ENCODE peak calls at places on chromosomes 12 and 14, in seven cellular contexts. M is Calu3, L is NCI-H1105 treated with DMSO at 0.1 percent for 48 hours, K is smooth muscle cell of the brain vasculature, H is RPMI8226, E is bronchial epithelial cell, V is A172. D is an unnamed sample.

GRCh38 chr12:91432079-91432478 is 249.5 kb upstream of the DCN start:
- DNase-seq in M (no peak), L (no peak), K (no peak), H (peak), E (no peak), V (peak), D (no peak)

GRCh38 chr12:121008347-121009098 is 7.8 kb downstream of the C12orf43 start:
- DNase-seq in M (no peak), L (no peak), K (no peak), H (no peak), E (peak), V (no peak), D (no peak)

GRCh38 chr12:11827096-11827841 is 177.8 kb downstream of the ETV6 start:
- DNase-seq in M (no peak), L (no peak), K (no peak), H (no peak), E (no peak), V (no peak), D (no peak)

GRCh38 chr14:104383931-104384775 is 195.4 kb upstream of the C14orf180 start:
- DNase-seq in M (no peak), L (peak), K (no peak), H (no peak), E (no peak), V (no peak), D (peak)

GRCh38 chr12:106013941-106014340 is 124.8 kb downstream of the NUAK1 start:
- DNase-seq in M (no peak), L (no peak), K (no peak), H (no peak), E (no peak), V (no peak), D (no peak)

GRCh38 chr12:132452596-132453350 is 37.2 kb upstream of the FBRSL1 start:
- DNase-seq in M (no peak), L (no peak), K (no peak), H (no peak), E (no peak), V (no peak), D (peak)

GRCh38 chr12:82832981-82833380 is 146.3 kb downstream of the TMTC2 start:
- DNase-seq in M (no peak), L (no peak), K (no peak), H (no peak), E (no peak), V (no peak), D (no peak)

GRCh38 chr14:20197459-20197858 is 6.8 kb downstream of the OR11G2 start:
- DNase-seq in M (no peak), L (no peak), K (no peak), H (no peak), E (no peak), V (no peak), D (no peak)

GRCh38 chr14:67539116-67539515 is 6.0 kb downstream of the PLEKHH1 start:
- DNase-seq in M (no peak), L (no peak), K (no peak), H (no peak), E (no peak), V (no peak), D (no peak)

GRCh38 chr14:102451064-102451352 is 58.6 kb downstream of the ANKRD9 start:
- DNase-seq in M (no peak), L (no peak), K (no peak), H (no peak), E (no peak), V (no peak), D (no peak)

GRCh38 chr12:105855691-105856405 is 282.9 kb downstream of the NUAK1 start:
- DNase-seq in M (no peak), L (no peak), K (no peak), H (no peak), E (no peak), V (no peak), D (no peak)

GRCh38 chr12:84585996-84586395 is 326.6 kb downstream of the SLC6A15 start:
- DNase-seq in M (no peak), L (no peak), K (no peak), H (no peak), E (no peak), V (peak), D (no peak)

GRCh38 chr14:85316701-85317100 is 213.2 kb upstream of the FLRT2 start:
- DNase-seq in M (no peak), L (no peak), K (no peak), H (no peak), E (no peak), V (no peak), D (no peak)

GRCh38 chr12:31321565-31322228 is 4.3 kb downstream of the SINHCAF start:
- DNase-seq in M (no peak), L (no peak), K (no peak), H (no peak), E (peak), V (no peak), D (no peak)

GRCh38 chr12:82040987-82041743 is 282.0 kb upstream of the PPFIA2 start:
- DNase-seq in M (no peak), L (no peak), K (no peak), H (peak), E (no peak), V (no peak), D (no peak)

GRCh38 chr12:93002278-93003054 is 73.4 kb upstream of the EEA1 start:
- DNase-seq in M (no peak), L (no peak), K (no peak), H (no peak), E (peak), V (peak), D (no peak)

GRCh38 chr12:46282829-46283228 is 14.0 kb upstream of the SLC38A1 start:
- DNase-seq in M (no peak), L (no peak), K (no peak), H (no peak), E (no peak), V (no peak), D (no peak)

GRCh38 chr14:85471744-85472143 is 58.2 kb upstream of the FLRT2 start:
- DNase-seq in M (peak), L (no peak), K (peak), H (no peak), E (peak), V (peak), D (no peak)

GRCh38 chr12:26246483-26247164 is 51.3 kb downstream of the SSPN start:
- DNase-seq in M (peak), L (no peak), K (no peak), H (no peak), E (peak), V (no peak), D (no peak)

GRCh38 chr12:102879144-102879763 is 37.8 kb downstream of the PAH start:
- DNase-seq in M (peak), L (peak), K (no peak), H (peak), E (peak), V (peak), D (no peak)

GRCh38 chr12:2389079-2389790 is 336.4 kb downstream of the CACNA1C start:
- DNase-seq in M (no peak), L (no peak), K (no peak), H (no peak), E (no peak), V (no peak), D (no peak)

GRCh38 chr14:68074765-68075381 is 255.3 kb downstream of the RAD51B start:
- DNase-seq in M (no peak), L (no peak), K (no peak), H (no peak), E (no peak), V (no peak), D (no peak)

GRCh38 chr14:99674064-99674650 is 9.9 kb upstream of the CYP46A1 start:
- DNase-seq in M (no peak), L (no peak), K (no peak), H (no peak), E (no peak), V (no peak), D (peak)

GRCh38 chr14:71591929-71592328 is 340.3 kb upstream of the RGS6 start:
- DNase-seq in M (peak), L (no peak), K (no peak), H (no peak), E (peak), V (peak), D (no peak)

D was measured in spleen.